ENCODE peak calls at places on chromosomes 2 and 18, in seven cellular contexts. Z, W, G, A, M, Q and U are unnamed samples. For H3K27me3, the result is how much of the 10 kb centered on the place peaks cover.

GRCh38 chr18:7417742-7418141 is 149.4 kb upstream of the PTPRM start:
- DNase-seq in W (no peak), A (no peak), Q (peak), M (no peak), G (no peak), Z (no peak), U (no peak)

GRCh38 chr2:138267902-138268254 is 233.7 kb upstream of the SPOPL start:
- DNase-seq in A (no peak), G (no peak), Z (no peak), W (no peak), M (no peak), Q (no peak), U (no peak)

GRCh38 chr2:206219957-206220356 is 54.5 kb upstream of the ZDBF2 start:
- DNase-seq in W (no peak), A (no peak), M (no peak), G (no peak), Q (no peak), Z (no peak), U (no peak)

GRCh38 chr2:64869126-64869525 is 120.1 kb upstream of the SLC1A4 start:
- DNase-seq in A (no peak), M (no peak), Z (no peak), Q (no peak), W (no peak), G (no peak), U (no peak)

GRCh38 chr2:88827821-88828220 is 136.3 kb downstream of the RPIA start:
- DNase-seq in G (no peak), A (no peak), Z (no peak), Q (no peak), M (no peak), W (no peak), U (no peak)

GRCh38 chr18:45730832-45731545 is 7.0 kb downstream of the SLC14A1 start:
- DNase-seq in A (no peak), Q (no peak), W (no peak), M (no peak), G (no peak), Z (peak), U (no peak)

GRCh38 chr2:50720695-50721314 is 311.1 kb downstream of the NRXN1 start:
- DNase-seq in M (no peak), Q (no peak), G (no peak), Z (no peak), A (no peak), W (no peak), U (no peak)

GRCh38 chr18:3451166-3451988 is 1.4 kb downstream of the TGIF1 start:
- DNase-seq in A (peak), W (peak), Z (peak), G (peak), Q (peak), M (peak), U (no peak)

GRCh38 chr2:77228379-77228778 is 293.8 kb downstream of the LRRTM4 start:
- DNase-seq in M (no peak), W (no peak), Z (no peak), A (no peak), G (no peak), Q (no peak), U (no peak)

GRCh38 chr2:85770786-85771409 is 17.1 kb downstream of the ATOH8 start:
- DNase-seq in Q (no peak), Z (no peak), G (no peak), W (no peak), M (no peak), A (no peak), U (no peak)

GRCh38 chr2:40470817-40471809 is 19.2 kb upstream of the SLC8A1 start:
- DNase-seq in Z (no peak), W (no peak), G (no peak), A (no peak), M (no peak), Q (no peak), U (no peak)

GRCh38 chr2:42025151-42025582 is 22.7 kb upstream of the PKDCC start:
- DNase-seq in A (no peak), M (no peak), G (no peak), Z (peak), W (no peak), Q (no peak), U (no peak)

GRCh38 chr2:36456227-36456788 is 100.7 kb downstream of the CRIM1 start:
- DNase-seq in Z (no peak), A (peak), G (peak), Q (peak), M (peak), W (peak), U (no peak)

GRCh38 chr2:15243762-15244161 is 317.4 kb downstream of the NBAS start:
- DNase-seq in M (no peak), G (no peak), Q (no peak), A (no peak), Z (no peak), W (no peak), U (no peak)

GRCh38 chr2:73111300-73112025 is 1.3 kb downstream of the RAB11FIP5 start:
- DNase-seq in G (peak), W (peak), A (peak), Q (peak), M (no peak), Z (no peak), U (no peak)

GRCh38 chr2:3611136-3611535 is 16.2 kb downstream of the COLEC11 start:
- DNase-seq in Z (no peak), G (peak), M (no peak), Q (no peak), W (peak), A (peak), U (no peak)

GRCh38 chr2:182652326-182652725 is 63.7 kb upstream of the DNAJC10 start:
- DNase-seq in Q (peak), Z (no peak), G (no peak), A (no peak), W (no peak), M (no peak), U (no peak)

GRCh38 chr2:165015052-165015642 is 59.8 kb upstream of the SLC38A11 start:
- DNase-seq in M (no peak), Q (peak), A (peak), Z (peak), G (peak), W (peak), U (no peak)

GRCh38 chr2:240430595-240430994 is 4.9 kb upstream of the GPC1 start:
- DNase-seq in M (no peak), Q (no peak), A (no peak), W (no peak), G (peak), Z (no peak), U (no peak)

GRCh38 chr2:226475650-226476049 is 324.0 kb downstream of the IRS1 start:
- DNase-seq in A (no peak), M (no peak), Q (peak), G (no peak), Z (peak), W (no peak), U (no peak)

GRCh38 chr2:202657876-202658275 is 23.1 kb downstream of the FAM117B start:
- DNase-seq in A (no peak), Q (no peak), W (no peak), Z (no peak), M (no peak), G (no peak), U (no peak)

GRCh38 chr2:43207553-43208300 is 18.7 kb downstream of the ZFP36L2 start:
- DNase-seq in A (peak), Z (no peak), M (no peak), Q (peak), G (no peak), W (no peak), U (no peak)

GRCh38 chr2:26988165-26988879 is 17.9 kb downstream of the MAPRE3 start:
- DNase-seq in W (no peak), A (no peak), Q (peak), G (no peak), M (no peak), Z (no peak), U (no peak)

GRCh38 chr2:46170611-46171385 is 126.4 kb upstream of the EPAS1 start:
- DNase-seq in Z (no peak), A (no peak), W (peak), M (no peak), Q (peak), G (no peak), U (no peak)

GRCh38 chr2:173749315-173749714 is 215.9 kb downstream of the SP3 start:
- DNase-seq in Q (peak), M (no peak), W (no peak), A (no peak), G (no peak), Z (no peak), U (no peak)

GRCh38 chr2:216698895-216699294 is 3.5 kb upstream of the IGFBP5 start:
- DNase-seq in Q (peak), W (no peak), M (no peak), Z (no peak), G (no peak), A (no peak), U (no peak)

GRCh38 chr18:50560681-50561629 is 1.1 kb downstream of the MAPK4 start:
- DNase-seq in M (no peak), A (no peak), W (no peak), Q (no peak), G (no peak), Z (no peak), U (no peak)

GRCh38 chr2:186523781-186524180 is 37.7 kb downstream of the ZC3H15 start:
- DNase-seq in Q (no peak), A (no peak), Z (no peak), M (no peak), G (no peak), W (no peak), U (no peak)

GRCh38 chr2:174038472-174038871 is 73.3 kb upstream of the SP3 start:
- DNase-seq in Q (no peak), M (no peak), G (no peak), A (no peak), W (no peak), Z (no peak), U (no peak)

GRCh38 chr2:113692698-113693428 is 63.6 kb downstream of the SLC35F5 start:
- DNase-seq in Q (no peak), M (no peak), W (no peak), A (no peak), Z (no peak), G (no peak), U (no peak)

GRCh38 chr18:53909668-53910067 is 314.8 kb downstream of the MBD2 start:
- DNase-seq in M (no peak), G (no peak), Q (peak), Z (no peak), A (no peak), W (no peak), U (no peak)

GRCh38 chr2:28358668-28359201 is 33.9 kb upstream of the FOSL2 start:
- DNase-seq in W (no peak), Q (no peak), A (no peak), G (no peak), Z (no peak), M (no peak), U (no peak)

GRCh38 chr2:31318360-31319336 is 84.7 kb downstream of the EHD3 start:
- DNase-seq in M (peak), A (no peak), Q (peak), W (peak), Z (peak), G (no peak), U (peak)

GRCh38 chr2:106366145-106366544 is 102.1 kb downstream of the RGPD3 start:
- DNase-seq in W (no peak), A (no peak), G (no peak), M (no peak), Z (no peak), Q (no peak), U (no peak)

GRCh38 chr2:122072666-122073065 is 317.2 kb downstream of the TSN start:
- DNase-seq in M (no peak), W (no peak), A (no peak), G (no peak), Z (no peak), Q (no peak), U (peak)

GRCh38 chr2:6930913-6931312 is 13.7 kb downstream of the RNF144A start:
- DNase-seq in Q (no peak), A (no peak), G (no peak), W (no peak), Z (no peak), M (no peak), U (peak)
- TF ChIP-seq CTCF in Q (no peak), A (no peak), G (no peak), W (no peak), Z (no peak), M (no peak), U (no peak)

GRCh38 chr2:733495-733894 is 56.3 kb upstream of the TMEM18 start:
- DNase-seq in Z (no peak), A (no peak), G (no peak), W (no peak), Q (no peak), M (no peak), U (no peak)

GRCh38 chr2:731711-732110 is 54.5 kb upstream of the TMEM18 start:
- DNase-seq in W (no peak), M (no peak), G (no peak), Q (no peak), Z (no peak), A (no peak), U (no peak)

GRCh38 chr2:735670-736218 is 58.5 kb upstream of the TMEM18 start:
- DNase-seq in M (no peak), Q (no peak), G (no peak), W (no peak), A (no peak), Z (no peak), U (no peak)

GRCh38 chr2:729363-729762 is 52.2 kb upstream of the TMEM18 start:
- DNase-seq in Q (no peak), W (no peak), Z (no peak), M (no peak), A (no peak), G (no peak), U (no peak)

DNA sequence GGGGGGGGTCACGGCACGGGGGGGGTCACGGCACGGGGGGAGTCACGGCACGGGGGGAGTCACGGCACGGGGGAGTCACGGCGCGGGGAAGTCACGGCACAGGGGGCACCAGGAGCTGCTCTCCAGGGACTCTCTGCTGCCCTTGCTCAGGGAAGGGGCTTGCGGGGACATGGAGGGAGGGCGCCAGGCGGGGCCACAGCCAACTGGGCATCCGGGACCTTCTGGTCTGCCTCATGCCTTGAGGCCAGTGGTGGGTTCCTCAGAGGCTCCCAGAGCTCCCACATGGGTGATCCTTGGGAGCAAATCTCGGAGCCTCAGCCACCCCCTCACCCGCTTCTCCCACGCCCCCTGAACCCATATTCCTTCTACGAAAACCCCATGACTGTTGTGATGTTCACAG is 55.8 kb upstream of the TMEM18 start:
- DNase-seq in A (no peak), Q (no peak), G (no peak), Z (no peak), W (no peak), M (no peak), U (no peak)
- H3K27me3 ChIP-seq in A (under half), Q (under half), G (under half), Z (under half), W (under half), M (under half), U (under half)

DNA sequence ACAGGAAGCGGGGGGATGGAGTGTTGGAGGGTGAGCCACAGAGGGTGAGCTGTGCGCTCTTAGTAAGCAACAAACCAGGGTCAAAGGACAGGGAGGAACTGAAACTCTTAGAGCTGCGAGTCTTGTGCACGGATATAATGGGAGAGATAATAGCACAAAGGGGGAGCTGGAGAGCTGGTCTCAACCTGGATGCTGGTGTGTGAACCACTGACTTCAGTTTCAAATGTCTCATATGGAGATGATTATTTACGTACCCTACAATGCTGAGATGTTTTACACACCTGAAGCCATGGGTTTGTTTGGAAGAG is 35.9 kb downstream of the PTGR3 start:
- DNase-seq in M (peak), Z (no peak), W (no peak), A (no peak), Q (no peak), G (no peak), U (no peak)
- TF ChIP-seq CTCF in M (peak), Z (no peak), W (no peak), A (peak), Q (no peak), G (no peak), U (no peak)

DNA sequence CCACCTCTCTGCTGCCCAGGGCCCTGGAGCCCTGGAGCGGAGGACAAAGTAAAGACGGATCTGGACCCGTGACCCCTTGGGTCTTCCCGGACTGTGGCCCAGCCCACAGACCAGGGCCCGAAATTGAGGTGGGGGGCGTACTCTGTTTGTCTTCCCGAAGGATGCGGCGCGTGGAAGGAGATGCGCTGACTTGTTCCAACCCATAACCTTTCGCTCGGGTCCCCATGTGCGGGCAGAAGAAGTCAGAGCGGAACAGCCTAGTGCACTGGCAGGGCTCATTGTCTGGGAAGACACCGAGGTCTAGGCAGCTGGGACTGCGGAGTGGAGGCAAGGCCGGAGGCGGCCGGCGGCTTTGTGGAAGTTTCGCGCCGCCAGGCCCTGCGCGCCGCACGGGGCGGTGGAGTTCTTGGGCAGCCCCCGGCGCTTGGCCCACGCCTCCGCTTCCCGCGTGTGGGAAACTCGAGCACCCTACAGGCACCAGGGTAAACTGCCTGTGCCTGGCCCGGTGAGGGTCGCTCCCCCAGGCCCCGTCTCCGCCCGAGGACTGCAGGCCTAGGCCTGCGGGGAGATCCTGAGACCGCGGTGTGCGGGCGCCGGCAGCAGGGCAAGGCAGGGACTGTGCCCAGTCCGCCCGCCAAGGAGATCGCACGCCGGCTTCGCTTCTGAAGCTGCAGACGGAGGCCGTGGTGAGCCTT is 9.8 kb downstream of the POU3F3 start:
- DNase-seq in W (no peak), Z (no peak), A (no peak), G (no peak), M (no peak), Q (no peak), U (no peak)
- H3K27me3 ChIP-seq in W (half or more), Z (half or more), A (under half), G (half or more), M (half or more), Q (half or more), U (under half)

GRCh38 chr2:715847-716573 is 38.8 kb upstream of the TMEM18 start:
- DNase-seq in G (no peak), Q (no peak), W (no peak), A (no peak), M (no peak), Z (no peak), U (no peak)
- TF ChIP-seq CTCF in G (no peak), Q (peak), W (no peak), A (no peak), M (peak), Z (peak), U (no peak)